ENCODE peak calls at places on chromosomes 7 and 10, in four cellular contexts. Q is effector CD8-positive, alpha-beta T cell; E is stimulated activated CD4-positive, alpha-beta T cell treated with anti-CD3 and anti-CD28 coated beads, TNF-alpha, amount 100 ng/mL, for 1 hour; J is M059J. B is an unnamed sample.

GRCh38 chr7:149348758-149349369 is 86.9 kb downstream of the ZNF783 start:
- DNase-seq in J (no peak), E (no peak), Q (no peak), B (no peak)

GRCh38 chr10:84296071-84296981 is 32.1 kb upstream of the CCSER2 start:
- DNase-seq in Q (no peak), J (peak; percentile 74), E (no peak), B (no peak)

GRCh38 chr10:110279062-110279986 is 25.4 kb downstream of the SMNDC1 start:
- DNase-seq in Q (peak; percentile 23), J (peak; percentile 65), E (peak; percentile 17), B (no peak)

GRCh38 chr7:139725077-139725476 is 52.7 kb downstream of the HIPK2 start:
- DNase-seq in J (peak; percentile 91), E (no peak), Q (no peak), B (no peak)

GRCh38 chr10:50625663-50626062 is 1.9 kb upstream of the SGMS1 start:
- DNase-seq in E (no peak), J (peak; percentile 7), Q (no peak), B (no peak)

GRCh38 chr7:151379534-151380198 is 30.2 kb downstream of the WDR86 start:
- DNase-seq in E (no peak), Q (no peak), J (no peak), B (no peak)

GRCh38 chr10:47374611-47375536 is 9.2 kb downstream of the ZNF488 start:
- DNase-seq in E (no peak), J (no peak), Q (no peak), B (no peak)

GRCh38 chr7:1931248-1931950 is 261.3 kb downstream of the ELFN1 start:
- DNase-seq in E (no peak), Q (no peak), J (no peak), B (no peak)

GRCh38 chr7:28926871-28927597 is 31.1 kb downstream of the TRIL start:
- DNase-seq in J (peak; percentile 84), Q (peak; percentile 2), E (no peak), B (no peak)

GRCh38 chr7:151374139-151374538 is 32.5 kb downstream of the NUB1 start:
- DNase-seq in J (no peak), Q (no peak), E (no peak), B (no peak)

GRCh38 chr7:148697256-148697841 is 1.4 kb upstream of the CUL1 start:
- DNase-seq in E (no peak), J (no peak), Q (no peak), B (no peak)